ENCODE peak calls at places on chromosomes 1 and 21, in five cellular contexts. X is psoas muscle; R is neural crest cell; F is GM20000; N is stimulated activated naive B cell treated with anti-CD40 and anti-IgM and Interleukin-4, amounts not matched to agents 10 μg/mL and 1 μg/mL and 100 μg/mL, for 72 hours. L is an unnamed sample.

GRCh38 chr21:21973806-21974205 is 975.6 kb downstream of the NCAM2 start:
- DNase-seq in X (no peak), R (no peak), F (no peak), N (no peak), L (no peak)

GRCh38 chr1:39391741-39392679 is 99.4 kb upstream of the BMP8A start:
- DNase-seq in X (no peak), R (no peak), F (peak), N (no peak), L (peak)

GRCh38 chr1:38071530-38072266 is 25.1 kb upstream of the POU3F1 start:
- DNase-seq in X (no peak), R (no peak), F (peak), N (no peak), L (peak)

GRCh38 chr1:155082301-155082940 is 3.8 kb downstream of the EFNA3 start:
- DNase-seq in X (no peak), R (no peak), F (no peak), N (no peak), L (no peak)

GRCh38 chr21:28257276-28257675 is 735.4 kb downstream of the LTN1 start:
- DNase-seq in X (no peak), R (no peak), F (no peak), N (no peak), L (no peak)

GRCh38 chr21:42514883-42515228 is 1.2 kb downstream of the SLC37A1 start:
- DNase-seq in X (no peak), R (no peak), F (no peak), N (no peak), L (no peak)

GRCh38 chr21:25689226-25689625 is 45.5 kb downstream of the ATP5PF start:
- DNase-seq in X (no peak), R (no peak), F (no peak), N (no peak), L (no peak)

GRCh38 chr1:205928256-205928655 is 15.0 kb downstream of the SLC26A9 start:
- DNase-seq in X (no peak), R (no peak), F (no peak), N (no peak), L (no peak)

GRCh38 chr1:78225153-78225552 is 179.4 kb downstream of the GIPC2 start:
- DNase-seq in X (no peak), R (no peak), F (no peak), N (no peak), L (no peak)

GRCh38 chr1:158149175-158149574 is 31.5 kb upstream of the CD1D start:
- DNase-seq in X (peak), R (no peak), F (no peak), N (no peak), L (no peak)

GRCh38 chr1:117339866-117340357 is 27.3 kb upstream of the MAN1A2 start:
- DNase-seq in X (no peak), R (no peak), F (no peak), N (no peak), L (peak)

GRCh38 chr1:222889445-222889844 is 74.6 kb downstream of the DISP1 start:
- DNase-seq in X (no peak), R (no peak), F (no peak), N (no peak), L (peak)

GRCh38 chr1:213375002-213375401 is 324.0 kb downstream of the RPS6KC1 start:
- DNase-seq in X (no peak), R (no peak), F (no peak), N (no peak), L (no peak)

GRCh38 chr1:238324465-238324864 is 433.7 kb upstream of the ZP4 start:
- DNase-seq in X (no peak), R (no peak), F (no peak), N (no peak), L (no peak)

GRCh38 chr1:43266881-43267280 is 2.9 kb upstream of the TMEM125 start:
- DNase-seq in X (no peak), R (no peak), F (no peak), N (no peak), L (no peak)

GRCh38 chr1:25737151-25737550 is 62.8 kb upstream of the SELENON start:
- DNase-seq in X (peak), R (no peak), F (no peak), N (no peak), L (no peak)

GRCh38 chr1:23194119-23194984 is 22.9 kb downstream of the HTR1D start:
- DNase-seq in X (no peak), R (no peak), F (no peak), N (no peak), L (peak)

GRCh38 chr1:116286541-116286971 is 86.5 kb upstream of the ATP1A1 start:
- DNase-seq in X (no peak), R (no peak), F (no peak), N (no peak), L (peak)

GRCh38 chr1:160855181-160855981 is 7.3 kb downstream of the CD244 start:
- DNase-seq in X (no peak), R (no peak), F (peak), N (no peak), L (no peak)

GRCh38 chr1:69223156-69223555 is 344.6 kb upstream of the LRRC7 start:
- DNase-seq in X (no peak), R (no peak), F (no peak), N (no peak), L (no peak)

GRCh38 chr21:21165063-21165645 is 166.9 kb downstream of the NCAM2 start:
- DNase-seq in X (no peak), R (no peak), F (no peak), N (no peak), L (peak)

GRCh38 chr1:93775224-93775623 is 93.6 kb upstream of the BCAR3 start:
- DNase-seq in X (no peak), R (no peak), F (no peak), N (no peak), L (no peak)

GRCh38 chr1:23394664-23395063 is 25.0 kb upstream of the ZNF436 start:
- DNase-seq in X (peak), R (peak), F (no peak), N (no peak), L (peak)

GRCh38 chr1:209368864-209369598 is 214.5 kb upstream of the CAMK1G start:
- DNase-seq in X (peak), R (no peak), F (no peak), N (no peak), L (peak)

GRCh38 chr21:29342394-29342957 is 43.8 kb downstream of the BACH1 start:
- DNase-seq in X (peak), R (no peak), F (peak), N (no peak), L (peak)

GRCh38 chr1:59985901-59986735 is 59.5 kb upstream of the CYP2J2 start:
- DNase-seq in X (no peak), R (no peak), F (no peak), N (no peak), L (no peak)

GRCh38 chr1:36778773-36779172 is 255.5 kb downstream of the GRIK3 start:
- DNase-seq in X (no peak), R (no peak), F (no peak), N (no peak), L (no peak)

GRCh38 chr21:16302851-16303282 is 573.1 kb downstream of the USP25 start:
- DNase-seq in X (peak), R (no peak), F (no peak), N (no peak), L (peak)

GRCh38 chr1:56389813-56390539 is 189.4 kb downstream of the PLPP3 start:
- DNase-seq in X (no peak), R (peak), F (no peak), N (no peak), L (no peak)

GRCh38 chr1:248816042-248816851 is 9.5 kb downstream of the SH3BP5L start:
- DNase-seq in X (no peak), R (no peak), F (peak), N (no peak), L (no peak)

GRCh38 chr21:15000076-15000475 is 64.7 kb downstream of the NRIP1 start:
- DNase-seq in X (no peak), R (no peak), F (no peak), N (no peak), L (peak)

GRCh38 chr1:4464478-4464877 is 189.9 kb upstream of the AJAP1 start:
- DNase-seq in X (no peak), R (no peak), F (no peak), N (no peak), L (no peak)

GRCh38 chr1:94250341-94250740 is 13.0 kb upstream of the ARHGAP29 start:
- DNase-seq in X (no peak), R (no peak), F (no peak), N (no peak), L (no peak)

GRCh38 chr1:54716299-54717047 is 812 bp downstream of the TTC4 start:
- DNase-seq in X (no peak), R (no peak), F (no peak), N (no peak), L (peak)

GRCh38 chr1:41515131-41515678 is 30.7 kb upstream of the EDN2 start:
- DNase-seq in X (no peak), R (no peak), F (no peak), N (no peak), L (no peak)

GRCh38 chr1:1943834-1944570 is 24.9 kb upstream of the TMEM52 start:
- DNase-seq in X (peak), R (peak), F (peak), N (no peak), L (no peak)

GRCh38 chr1:39755965-39756659 is 15.0 kb downstream of the OXCT2 start:
- DNase-seq in X (no peak), R (no peak), F (no peak), N (no peak), L (no peak)